ENCODE peak calls at places on chromosomes 1 and 21, in seven cellular contexts. One of them, this sample, is unnamed.

GRCh38 chr1:228101994-228102790 is 933 bp downstream of the C1orf35 start:
- DNase-seq in breast epithelium: no peak
- DNase-seq in Calu3: peak; percentile 82
- DNase-seq in RWPE1: no peak
- DNase-seq in B cell: peak; percentile 70
- DNase-seq in fibroblast of mammary gland: no peak
- DNase-seq in tibial artery: no peak
- DNase-seq in this sample: no peak

GRCh38 chr1:113282897-113283285 is 107.4 kb upstream of the MAGI3 start:
- DNase-seq in breast epithelium: no peak
- DNase-seq in Calu3: no peak
- DNase-seq in RWPE1: no peak
- DNase-seq in B cell: no peak
- DNase-seq in fibroblast of mammary gland: no peak
- DNase-seq in tibial artery: no peak
- DNase-seq in this sample: no peak

GRCh38 chr1:155241069-155241679 is 14.1 kb downstream of the ENTREP3 start:
- DNase-seq in breast epithelium: no peak
- DNase-seq in Calu3: peak; percentile 76
- DNase-seq in RWPE1: peak; percentile 83
- DNase-seq in B cell: peak; percentile 72
- DNase-seq in fibroblast of mammary gland: peak; percentile 88
- DNase-seq in tibial artery: peak; percentile 80
- DNase-seq in this sample: no peak

GRCh38 chr1:30698401-30698981 is 24.9 kb downstream of the MATN1 start:
- DNase-seq in breast epithelium: peak; percentile 28
- DNase-seq in Calu3: no peak
- DNase-seq in RWPE1: no peak
- DNase-seq in B cell: no peak
- DNase-seq in fibroblast of mammary gland: peak; percentile 51
- DNase-seq in tibial artery: peak; percentile 63
- DNase-seq in this sample: no peak

GRCh38 chr1:228977307-228977706 is 242.0 kb downstream of the RHOU start:
- DNase-seq in breast epithelium: no peak
- DNase-seq in Calu3: no peak
- DNase-seq in RWPE1: no peak
- DNase-seq in B cell: no peak
- DNase-seq in fibroblast of mammary gland: no peak
- DNase-seq in tibial artery: no peak
- DNase-seq in this sample: no peak

GRCh38 chr1:67752306-67752705 is 67.3 kb downstream of the GADD45A start:
- DNase-seq in breast epithelium: no peak
- DNase-seq in Calu3: no peak
- DNase-seq in RWPE1: peak; percentile 15
- DNase-seq in B cell: no peak
- DNase-seq in fibroblast of mammary gland: peak; percentile 32
- DNase-seq in tibial artery: no peak
- DNase-seq in this sample: no peak

GRCh38 chr1:244207042-244207934 is 156.2 kb downstream of the ZBTB18 start:
- DNase-seq in breast epithelium: no peak
- DNase-seq in Calu3: no peak
- DNase-seq in RWPE1: no peak
- DNase-seq in B cell: no peak
- DNase-seq in fibroblast of mammary gland: peak; percentile 38
- DNase-seq in tibial artery: no peak
- DNase-seq in this sample: no peak

GRCh38 chr1:221963742-221964141 is 221.9 kb upstream of the DUSP10 start:
- DNase-seq in breast epithelium: no peak
- DNase-seq in Calu3: no peak
- DNase-seq in RWPE1: no peak
- DNase-seq in B cell: no peak
- DNase-seq in fibroblast of mammary gland: peak; percentile 22
- DNase-seq in tibial artery: no peak
- DNase-seq in this sample: no peak

GRCh38 chr1:93591833-93592635 is 89.6 kb downstream of the BCAR3 start:
- DNase-seq in breast epithelium: no peak
- DNase-seq in Calu3: peak; percentile 93
- DNase-seq in RWPE1: no peak
- DNase-seq in B cell: peak; percentile 60
- DNase-seq in fibroblast of mammary gland: no peak
- DNase-seq in tibial artery: no peak
- DNase-seq in this sample: no peak

GRCh38 chr1:12143631-12144155 is 23.1 kb upstream of the TNFRSF1B start:
- DNase-seq in breast epithelium: no peak
- DNase-seq in Calu3: peak; percentile 43
- DNase-seq in RWPE1: peak; percentile 92
- DNase-seq in B cell: peak; percentile 64
- DNase-seq in fibroblast of mammary gland: peak; percentile 97
- DNase-seq in tibial artery: peak; percentile 93
- DNase-seq in this sample: no peak

GRCh38 chr21:14356771-14357170 is 26.2 kb downstream of the HSPA13 start:
- DNase-seq in breast epithelium: no peak
- DNase-seq in Calu3: no peak
- DNase-seq in RWPE1: peak; percentile 44
- DNase-seq in B cell: no peak
- DNase-seq in fibroblast of mammary gland: peak; percentile 24
- DNase-seq in tibial artery: no peak
- DNase-seq in this sample: no peak

GRCh38 chr1:17596651-17597509 is 57.4 kb downstream of the ARHGEF10L start:
- DNase-seq in breast epithelium: no peak
- DNase-seq in Calu3: no peak
- DNase-seq in RWPE1: no peak
- DNase-seq in B cell: no peak
- DNase-seq in fibroblast of mammary gland: no peak
- DNase-seq in tibial artery: no peak
- DNase-seq in this sample: peak; percentile 72

GRCh38 chr1:172883844-172884243 is 166.9 kb downstream of the TNFSF18 start:
- DNase-seq in breast epithelium: no peak
- DNase-seq in Calu3: no peak
- DNase-seq in RWPE1: no peak
- DNase-seq in B cell: no peak
- DNase-seq in fibroblast of mammary gland: no peak
- DNase-seq in tibial artery: no peak
- DNase-seq in this sample: no peak

GRCh38 chr1:91731815-91732214 is 154.1 kb downstream of the TGFBR3 start:
- DNase-seq in breast epithelium: no peak
- DNase-seq in Calu3: peak; percentile 69
- DNase-seq in RWPE1: peak; percentile 51
- DNase-seq in B cell: no peak
- DNase-seq in fibroblast of mammary gland: peak; percentile 72
- DNase-seq in tibial artery: no peak
- DNase-seq in this sample: no peak

GRCh38 chr1:91741301-91741700 is 144.7 kb downstream of the TGFBR3 start:
- DNase-seq in breast epithelium: no peak
- DNase-seq in Calu3: no peak
- DNase-seq in RWPE1: no peak
- DNase-seq in B cell: no peak
- DNase-seq in fibroblast of mammary gland: peak; percentile 50
- DNase-seq in tibial artery: no peak
- DNase-seq in this sample: no peak

GRCh38 chr1:168550971-168551370 is 7.2 kb upstream of the XCL2 start:
- DNase-seq in breast epithelium: no peak
- DNase-seq in Calu3: no peak
- DNase-seq in RWPE1: no peak
- DNase-seq in B cell: no peak
- DNase-seq in fibroblast of mammary gland: no peak
- DNase-seq in tibial artery: no peak
- DNase-seq in this sample: no peak

GRCh38 chr21:25586242-25586805 is 21.0 kb downstream of the MRPL39 start:
- DNase-seq in breast epithelium: no peak
- DNase-seq in Calu3: no peak
- DNase-seq in RWPE1: no peak
- DNase-seq in B cell: no peak
- DNase-seq in fibroblast of mammary gland: no peak
- DNase-seq in tibial artery: no peak
- DNase-seq in this sample: no peak

GRCh38 chr1:34028381-34029055 is 136.5 kb downstream of the CSMD2 start:
- DNase-seq in breast epithelium: no peak
- DNase-seq in Calu3: no peak
- DNase-seq in RWPE1: no peak
- DNase-seq in B cell: no peak
- DNase-seq in fibroblast of mammary gland: no peak
- DNase-seq in tibial artery: no peak
- DNase-seq in this sample: no peak

GRCh38 chr1:235708390-235708962 is 58.9 kb upstream of the GNG4 start:
- DNase-seq in breast epithelium: no peak
- DNase-seq in Calu3: no peak
- DNase-seq in RWPE1: peak; percentile 75
- DNase-seq in B cell: no peak
- DNase-seq in fibroblast of mammary gland: peak; percentile 72
- DNase-seq in tibial artery: no peak
- DNase-seq in this sample: no peak

GRCh38 chr1:160658956-160659255 is 12.1 kb upstream of the SLAMF1 start:
- DNase-seq in breast epithelium: no peak
- DNase-seq in Calu3: no peak
- DNase-seq in RWPE1: no peak
- DNase-seq in B cell: no peak
- DNase-seq in fibroblast of mammary gland: no peak
- DNase-seq in tibial artery: no peak
- DNase-seq in this sample: no peak

GRCh38 chr1:200379431-200379755 is 30.4 kb downstream of the ZNF281 start:
- DNase-seq in breast epithelium: no peak
- DNase-seq in Calu3: no peak
- DNase-seq in RWPE1: peak; percentile 94
- DNase-seq in B cell: no peak
- DNase-seq in fibroblast of mammary gland: peak; percentile 98
- DNase-seq in tibial artery: no peak
- DNase-seq in this sample: no peak

GRCh38 chr21:26147535-26147934 is 23.0 kb downstream of the APP start:
- DNase-seq in breast epithelium: no peak
- DNase-seq in Calu3: no peak
- DNase-seq in RWPE1: no peak
- DNase-seq in B cell: no peak
- DNase-seq in fibroblast of mammary gland: no peak
- DNase-seq in tibial artery: no peak
- DNase-seq in this sample: no peak

GRCh38 chr1:174204697-174205308 is 45.5 kb downstream of the RABGAP1L start:
- DNase-seq in breast epithelium: no peak
- DNase-seq in Calu3: peak; percentile 37
- DNase-seq in RWPE1: no peak
- DNase-seq in B cell: no peak
- DNase-seq in fibroblast of mammary gland: peak; percentile 11
- DNase-seq in tibial artery: no peak
- DNase-seq in this sample: no peak

GRCh38 chr1:228166170-228166936 is 749 bp downstream of the IBA57 start:
- DNase-seq in breast epithelium: peak; percentile 83
- DNase-seq in Calu3: peak; percentile 76
- DNase-seq in RWPE1: peak; percentile 25
- DNase-seq in B cell: peak; percentile 77
- DNase-seq in fibroblast of mammary gland: peak; percentile 78
- DNase-seq in tibial artery: peak; percentile 69
- DNase-seq in this sample: peak; percentile 82

GRCh38 chr1:182806015-182806678 is 16.6 kb downstream of the NPL start:
- DNase-seq in breast epithelium: no peak
- DNase-seq in Calu3: no peak
- DNase-seq in RWPE1: no peak
- DNase-seq in B cell: no peak
- DNase-seq in fibroblast of mammary gland: no peak
- DNase-seq in tibial artery: no peak
- DNase-seq in this sample: no peak

GRCh38 chr1:2594641-2595131 is 8.1 kb downstream of the PRXL2B start:
- DNase-seq in breast epithelium: no peak
- DNase-seq in Calu3: no peak
- DNase-seq in RWPE1: no peak
- DNase-seq in B cell: no peak
- DNase-seq in fibroblast of mammary gland: no peak
- DNase-seq in tibial artery: no peak
- DNase-seq in this sample: no peak

GRCh38 chr21:24994717-24995116 is 612.6 kb downstream of the MRPL39 start:
- DNase-seq in breast epithelium: no peak
- DNase-seq in Calu3: no peak
- DNase-seq in RWPE1: no peak
- DNase-seq in B cell: no peak
- DNase-seq in fibroblast of mammary gland: no peak
- DNase-seq in tibial artery: no peak
- DNase-seq in this sample: no peak

GRCh38 chr1:202798260-202798659 is 10.0 kb downstream of the KDM5B start:
- DNase-seq in breast epithelium: no peak
- DNase-seq in Calu3: no peak
- DNase-seq in RWPE1: no peak
- DNase-seq in B cell: no peak
- DNase-seq in fibroblast of mammary gland: no peak
- DNase-seq in tibial artery: no peak
- DNase-seq in this sample: no peak

GRCh38 chr1:159598196-159598595 is 10.6 kb downstream of the APCS start:
- DNase-seq in breast epithelium: no peak
- DNase-seq in Calu3: peak; percentile 54
- DNase-seq in RWPE1: peak; percentile 77
- DNase-seq in B cell: no peak
- DNase-seq in fibroblast of mammary gland: peak; percentile 86
- DNase-seq in tibial artery: no peak
- DNase-seq in this sample: no peak

GRCh38 chr21:44461438-44462089 is 6.3 kb downstream of the LRRC3 start:
- DNase-seq in breast epithelium: no peak
- DNase-seq in Calu3: no peak
- DNase-seq in RWPE1: no peak
- DNase-seq in B cell: no peak
- DNase-seq in fibroblast of mammary gland: no peak
- DNase-seq in tibial artery: no peak
- DNase-seq in this sample: no peak
- TF ChIP-seq CTCF in breast epithelium: no peak
- TF ChIP-seq CTCF in Calu3: no peak
- TF ChIP-seq CTCF in RWPE1: no peak
- TF ChIP-seq CTCF in B cell: no peak
- TF ChIP-seq CTCF in fibroblast of mammary gland: no peak
- TF ChIP-seq CTCF in tibial artery: no peak
- TF ChIP-seq CTCF in this sample: peak; percentile 56

GRCh38 chr1:41542196-41542955 is 57.9 kb upstream of the EDN2 start:
- DNase-seq in breast epithelium: no peak
- DNase-seq in Calu3: no peak
- DNase-seq in RWPE1: no peak
- DNase-seq in B cell: no peak
- DNase-seq in fibroblast of mammary gland: no peak
- DNase-seq in tibial artery: no peak
- DNase-seq in this sample: no peak
- TF ChIP-seq CTCF in breast epithelium: no peak
- TF ChIP-seq CTCF in Calu3: no peak
- TF ChIP-seq CTCF in RWPE1: no peak
- TF ChIP-seq CTCF in B cell: no peak
- TF ChIP-seq CTCF in fibroblast of mammary gland: no peak
- TF ChIP-seq CTCF in tibial artery: no peak
- TF ChIP-seq CTCF in this sample: no peak

DNA sequence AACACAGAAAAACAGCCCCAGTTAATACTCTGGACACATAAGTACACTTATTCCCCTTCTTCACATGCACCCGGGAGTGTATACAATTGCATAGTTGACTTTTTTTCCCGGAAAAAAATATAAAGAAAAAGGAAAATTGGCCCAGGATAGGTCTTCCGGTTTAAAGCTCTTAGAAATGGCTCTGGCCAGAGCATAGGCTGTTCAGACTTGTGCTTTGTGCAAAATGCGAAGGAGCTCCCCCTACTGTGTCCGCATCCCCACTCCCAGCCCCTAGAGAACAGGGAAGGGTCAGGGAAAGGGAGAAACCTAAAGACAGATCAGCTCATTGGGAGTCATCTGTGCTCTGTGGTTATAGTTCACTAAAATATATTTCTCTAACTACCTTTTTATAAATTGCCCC is 5.5 kb upstream of the MTMR11 start:
- DNase-seq in breast epithelium: no peak
- DNase-seq in Calu3: no peak
- DNase-seq in RWPE1: peak; percentile 28
- DNase-seq in B cell: no peak
- DNase-seq in fibroblast of mammary gland: peak; percentile 63
- DNase-seq in tibial artery: no peak
- DNase-seq in this sample: no peak
- TF ChIP-seq CTCF in breast epithelium: no peak
- TF ChIP-seq CTCF in Calu3: no peak
- TF ChIP-seq CTCF in RWPE1: peak; percentile 21
- TF ChIP-seq CTCF in B cell: no peak
- TF ChIP-seq CTCF in fibroblast of mammary gland: peak; percentile 38
- TF ChIP-seq CTCF in tibial artery: no peak
- TF ChIP-seq CTCF in this sample: peak; percentile 53

GRCh38 chr1:77825356-77825709 is 45.9 kb downstream of the MIGA1 start:
- DNase-seq in breast epithelium: no peak
- DNase-seq in Calu3: peak; percentile 20
- DNase-seq in RWPE1: peak; percentile 74
- DNase-seq in B cell: peak; percentile 19
- DNase-seq in fibroblast of mammary gland: peak; percentile 91
- DNase-seq in tibial artery: no peak
- DNase-seq in this sample: no peak
- TF ChIP-seq CTCF in breast epithelium: no peak
- TF ChIP-seq CTCF in Calu3: no peak
- TF ChIP-seq CTCF in RWPE1: peak; percentile 48
- TF ChIP-seq CTCF in B cell: peak; percentile 26
- TF ChIP-seq CTCF in fibroblast of mammary gland: peak; percentile 28
- TF ChIP-seq CTCF in tibial artery: peak; percentile 30
- TF ChIP-seq CTCF in this sample: peak; percentile 78

This sample was measured in chondrocyte.